ENCODE peak calls at places on chromosomes 2 and 18, in ten cellular contexts. One of them, this sample, is unnamed.

GRCh38 chr2:12923907-12924610 is 207.3 kb downstream of the TRIB2 start:
- DNase-seq in lung: no peak
- DNase-seq in left ventricle myocardium inferior: no peak
- DNase-seq in neural progenitor cell: no peak
- DNase-seq in GM23248: peak
- DNase-seq in lower lobe of right lung: no peak
- DNase-seq in H1: no peak
- DNase-seq in mammary epithelial cell: no peak
- DNase-seq in keratinocyte: no peak
- DNase-seq in transverse colon: no peak
- DNase-seq in this sample: no peak

GRCh38 chr2:68643874-68644485 is 601 bp downstream of the PROKR1 start:
- DNase-seq in mammary epithelial cell: no peak
- DNase-seq in lung: no peak
- DNase-seq in lower lobe of right lung: no peak
- DNase-seq in transverse colon: no peak
- DNase-seq in neural progenitor cell: no peak
- DNase-seq in GM23248: no peak
- DNase-seq in keratinocyte: no peak
- DNase-seq in H1: no peak
- DNase-seq in left ventricle myocardium inferior: no peak
- DNase-seq in this sample: no peak

GRCh38 chr2:32310577-32310976 is 32.9 kb downstream of the YIPF4 start:
- DNase-seq in keratinocyte: no peak
- DNase-seq in lung: no peak
- DNase-seq in H1: no peak
- DNase-seq in mammary epithelial cell: no peak
- DNase-seq in lower lobe of right lung: no peak
- DNase-seq in neural progenitor cell: no peak
- DNase-seq in GM23248: no peak
- DNase-seq in transverse colon: no peak
- DNase-seq in left ventricle myocardium inferior: no peak
- DNase-seq in this sample: no peak

GRCh38 chr2:153232474-153232873 is 246.1 kb downstream of the RPRM start:
- DNase-seq in lung: no peak
- DNase-seq in mammary epithelial cell: peak
- DNase-seq in neural progenitor cell: no peak
- DNase-seq in lower lobe of right lung: no peak
- DNase-seq in left ventricle myocardium inferior: no peak
- DNase-seq in keratinocyte: no peak
- DNase-seq in H1: no peak
- DNase-seq in GM23248: no peak
- DNase-seq in transverse colon: no peak
- DNase-seq in this sample: no peak

GRCh38 chr2:205510345-205510744 is 172.0 kb upstream of the NRP2 start:
- DNase-seq in H1: no peak
- DNase-seq in lung: no peak
- DNase-seq in left ventricle myocardium inferior: no peak
- DNase-seq in neural progenitor cell: peak
- DNase-seq in GM23248: no peak
- DNase-seq in lower lobe of right lung: no peak
- DNase-seq in keratinocyte: no peak
- DNase-seq in transverse colon: no peak
- DNase-seq in mammary epithelial cell: no peak
- DNase-seq in this sample: no peak

GRCh38 chr18:69844656-69845055 is 103.0 kb downstream of the CD226 start:
- DNase-seq in GM23248: no peak
- DNase-seq in H1: no peak
- DNase-seq in neural progenitor cell: no peak
- DNase-seq in left ventricle myocardium inferior: no peak
- DNase-seq in mammary epithelial cell: no peak
- DNase-seq in lung: no peak
- DNase-seq in transverse colon: no peak
- DNase-seq in lower lobe of right lung: no peak
- DNase-seq in keratinocyte: no peak
- DNase-seq in this sample: no peak

GRCh38 chr18:23087352-23087751 is 47.9 kb upstream of the CABLES1 start:
- DNase-seq in lower lobe of right lung: no peak
- DNase-seq in H1: no peak
- DNase-seq in keratinocyte: no peak
- DNase-seq in GM23248: no peak
- DNase-seq in lung: no peak
- DNase-seq in transverse colon: no peak
- DNase-seq in left ventricle myocardium inferior: no peak
- DNase-seq in neural progenitor cell: no peak
- DNase-seq in mammary epithelial cell: no peak
- DNase-seq in this sample: no peak

GRCh38 chr2:31696068-31696467 is 115.3 kb upstream of the SRD5A2 start:
- DNase-seq in keratinocyte: no peak
- DNase-seq in left ventricle myocardium inferior: no peak
- DNase-seq in GM23248: no peak
- DNase-seq in transverse colon: no peak
- DNase-seq in lung: no peak
- DNase-seq in neural progenitor cell: no peak
- DNase-seq in lower lobe of right lung: no peak
- DNase-seq in H1: no peak
- DNase-seq in mammary epithelial cell: peak
- DNase-seq in this sample: no peak

GRCh38 chr2:120133572-120134244 is 89.5 kb downstream of the TMEM185B start:
- DNase-seq in GM23248: peak
- DNase-seq in lower lobe of right lung: no peak
- DNase-seq in mammary epithelial cell: no peak
- DNase-seq in H1: no peak
- DNase-seq in lung: no peak
- DNase-seq in transverse colon: no peak
- DNase-seq in left ventricle myocardium inferior: no peak
- DNase-seq in keratinocyte: no peak
- DNase-seq in neural progenitor cell: no peak
- DNase-seq in this sample: peak

GRCh38 chr18:38606841-38607240 is 1041.2 kb upstream of the CELF4 start:
- DNase-seq in keratinocyte: no peak
- DNase-seq in transverse colon: no peak
- DNase-seq in GM23248: no peak
- DNase-seq in H1: no peak
- DNase-seq in lung: no peak
- DNase-seq in mammary epithelial cell: no peak
- DNase-seq in left ventricle myocardium inferior: no peak
- DNase-seq in neural progenitor cell: no peak
- DNase-seq in lower lobe of right lung: no peak
- DNase-seq in this sample: no peak

GRCh38 chr2:173631123-173631450 is 276.4 kb downstream of the CDCA7 start:
- DNase-seq in H1: no peak
- DNase-seq in mammary epithelial cell: no peak
- DNase-seq in left ventricle myocardium inferior: peak
- DNase-seq in lower lobe of right lung: no peak
- DNase-seq in transverse colon: no peak
- DNase-seq in GM23248: peak
- DNase-seq in neural progenitor cell: no peak
- DNase-seq in keratinocyte: no peak
- DNase-seq in lung: no peak
- DNase-seq in this sample: no peak

GRCh38 chr18:69250305-69251151 is 150.2 kb upstream of the DOK6 start:
- DNase-seq in GM23248: peak
- DNase-seq in keratinocyte: no peak
- DNase-seq in mammary epithelial cell: no peak
- DNase-seq in transverse colon: no peak
- DNase-seq in lower lobe of right lung: no peak
- DNase-seq in neural progenitor cell: no peak
- DNase-seq in lung: no peak
- DNase-seq in left ventricle myocardium inferior: no peak
- DNase-seq in H1: no peak
- DNase-seq in this sample: no peak

GRCh38 chr2:230942920-230943896 is 18.2 kb upstream of the GPR55 start:
- DNase-seq in keratinocyte: no peak
- DNase-seq in GM23248: peak
- DNase-seq in left ventricle myocardium inferior: no peak
- DNase-seq in H1: no peak
- DNase-seq in lower lobe of right lung: no peak
- DNase-seq in mammary epithelial cell: no peak
- DNase-seq in transverse colon: peak
- DNase-seq in lung: no peak
- DNase-seq in neural progenitor cell: no peak
- DNase-seq in this sample: no peak

GRCh38 chr2:219163156-219163555 is 2.5 kb upstream of the NHEJ1 start:
- DNase-seq in lower lobe of right lung: no peak
- DNase-seq in keratinocyte: no peak
- DNase-seq in mammary epithelial cell: no peak
- DNase-seq in neural progenitor cell: no peak
- DNase-seq in H1: no peak
- DNase-seq in lung: no peak
- DNase-seq in GM23248: no peak
- DNase-seq in left ventricle myocardium inferior: no peak
- DNase-seq in transverse colon: no peak
- DNase-seq in this sample: no peak

GRCh38 chr2:113966832-113967231 is 76.9 kb downstream of the ACTR3 start:
- DNase-seq in left ventricle myocardium inferior: no peak
- DNase-seq in transverse colon: no peak
- DNase-seq in GM23248: peak
- DNase-seq in lung: no peak
- DNase-seq in lower lobe of right lung: no peak
- DNase-seq in H1: no peak
- DNase-seq in mammary epithelial cell: no peak
- DNase-seq in keratinocyte: no peak
- DNase-seq in neural progenitor cell: no peak
- DNase-seq in this sample: peak

DNA sequence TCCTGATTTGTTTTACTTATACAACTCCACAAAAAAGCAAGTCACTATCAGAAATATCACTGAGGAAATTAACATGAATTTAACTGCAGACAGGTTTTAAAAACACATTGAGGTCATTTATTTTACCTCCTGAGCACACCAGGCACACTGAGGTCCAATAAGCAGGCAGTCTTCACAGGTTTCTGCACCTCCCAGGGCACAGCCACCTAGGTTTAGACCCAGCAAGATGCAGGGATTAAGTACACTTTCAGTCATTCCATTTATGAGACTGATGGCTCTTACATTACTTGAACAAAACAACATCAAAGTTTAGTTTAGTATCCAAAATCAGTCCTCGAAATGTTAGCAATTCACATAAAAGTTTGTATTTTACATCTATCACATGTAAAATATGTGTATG is 1.0 kb downstream of the ITGB6 start:
- DNase-seq in lung: no peak
- DNase-seq in lower lobe of right lung: no peak
- DNase-seq in neural progenitor cell: no peak
- DNase-seq in mammary epithelial cell: no peak
- DNase-seq in transverse colon: no peak
- DNase-seq in H1: no peak
- DNase-seq in GM23248: no peak
- DNase-seq in keratinocyte: no peak
- DNase-seq in left ventricle myocardium inferior: no peak
- DNase-seq in this sample: no peak
- H3K27ac ChIP-seq in lung: no peak
- H3K27ac ChIP-seq in lower lobe of right lung: peak
- H3K27ac ChIP-seq in neural progenitor cell: no peak
- H3K27ac ChIP-seq in mammary epithelial cell: peak
- H3K27ac ChIP-seq in transverse colon: no peak
- H3K27ac ChIP-seq in H1: no peak
- H3K27ac ChIP-seq in GM23248: no peak
- H3K27ac ChIP-seq in keratinocyte: peak
- H3K27ac ChIP-seq in left ventricle myocardium inferior: no peak
- H3K27ac ChIP-seq in this sample: no peak

GRCh38 chr18:74196220-74197119 is 48.1 kb downstream of the TIMM21 start:
- DNase-seq in H1: no peak
- DNase-seq in lung: peak
- DNase-seq in neural progenitor cell: peak
- DNase-seq in lower lobe of right lung: no peak
- DNase-seq in keratinocyte: no peak
- DNase-seq in mammary epithelial cell: peak
- DNase-seq in GM23248: peak
- DNase-seq in transverse colon: peak
- DNase-seq in left ventricle myocardium inferior: no peak
- DNase-seq in this sample: peak
- H3K27ac ChIP-seq in H1: no peak
- H3K27ac ChIP-seq in lung: no peak
- H3K27ac ChIP-seq in neural progenitor cell: no peak
- H3K27ac ChIP-seq in lower lobe of right lung: peak
- H3K27ac ChIP-seq in keratinocyte: no peak
- H3K27ac ChIP-seq in mammary epithelial cell: no peak
- H3K27ac ChIP-seq in GM23248: no peak
- H3K27ac ChIP-seq in transverse colon: no peak
- H3K27ac ChIP-seq in left ventricle myocardium inferior: no peak
- H3K27ac ChIP-seq in this sample: no peak

DNA sequence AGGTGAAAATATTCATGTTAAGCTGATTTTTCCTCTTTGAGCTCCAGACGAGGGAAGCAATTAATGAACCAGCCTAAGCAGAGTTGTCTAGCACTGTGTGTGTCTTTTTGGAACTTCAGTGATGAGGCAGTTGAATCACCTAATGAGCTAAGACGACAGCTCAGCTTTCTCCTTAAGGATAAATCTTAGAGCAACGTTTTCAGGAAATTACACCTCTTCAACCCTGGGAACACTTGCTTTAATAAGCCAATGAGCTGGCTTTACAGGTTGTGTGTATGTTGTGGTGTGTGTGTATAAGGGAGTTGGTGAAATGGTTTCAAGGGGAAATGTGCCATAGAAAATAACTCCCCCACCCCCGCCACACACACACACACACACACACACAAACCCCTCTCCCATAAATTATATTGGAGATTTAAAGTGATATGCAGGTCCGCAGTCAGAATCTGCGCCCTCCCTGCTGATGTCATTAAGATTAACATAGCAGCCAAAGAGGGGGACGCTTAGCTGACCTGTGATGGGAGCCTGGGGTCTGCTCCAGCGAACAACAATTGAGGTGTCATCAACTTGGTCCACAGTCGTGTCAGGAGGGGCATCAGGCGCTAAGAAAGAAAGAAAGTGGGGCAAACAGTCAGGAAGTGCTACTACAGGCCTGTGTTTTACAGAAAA is 28.1 kb downstream of the FN1 start:
- DNase-seq in lung: no peak
- DNase-seq in mammary epithelial cell: no peak
- DNase-seq in keratinocyte: no peak
- DNase-seq in lower lobe of right lung: no peak
- DNase-seq in GM23248: peak
- DNase-seq in left ventricle myocardium inferior: no peak
- DNase-seq in transverse colon: no peak
- DNase-seq in H1: no peak
- DNase-seq in neural progenitor cell: no peak
- DNase-seq in this sample: no peak
- H3K27ac ChIP-seq in lung: no peak
- H3K27ac ChIP-seq in mammary epithelial cell: no peak
- H3K27ac ChIP-seq in keratinocyte: no peak
- H3K27ac ChIP-seq in lower lobe of right lung: no peak
- H3K27ac ChIP-seq in GM23248: peak
- H3K27ac ChIP-seq in left ventricle myocardium inferior: no peak
- H3K27ac ChIP-seq in transverse colon: no peak
- H3K27ac ChIP-seq in H1: no peak
- H3K27ac ChIP-seq in neural progenitor cell: no peak
- H3K27ac ChIP-seq in this sample: no peak

DNA sequence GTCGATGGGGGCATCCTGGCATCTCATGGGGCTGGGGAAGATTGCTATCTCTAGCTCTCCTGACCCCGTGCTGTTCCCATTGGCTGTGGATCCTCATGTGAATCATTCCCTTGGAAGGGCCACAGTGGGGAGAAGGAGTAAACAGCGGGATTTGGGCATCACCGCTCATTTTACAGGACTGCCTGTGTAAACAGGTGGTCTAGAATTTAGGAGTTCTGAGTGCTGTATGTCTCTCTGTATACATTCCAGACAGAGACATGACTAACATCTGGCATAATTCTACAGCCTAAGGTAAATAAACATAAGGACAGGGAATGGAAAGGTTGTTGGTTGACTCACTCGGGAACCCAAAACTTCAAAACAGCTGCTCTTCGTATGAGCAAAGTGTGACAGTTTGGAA is 92.7 kb downstream of the COPS8 start:
- DNase-seq in GM23248: peak
- DNase-seq in mammary epithelial cell: peak
- DNase-seq in H1: no peak
- DNase-seq in lung: no peak
- DNase-seq in transverse colon: no peak
- DNase-seq in keratinocyte: no peak
- DNase-seq in neural progenitor cell: no peak
- DNase-seq in lower lobe of right lung: no peak
- DNase-seq in left ventricle myocardium inferior: no peak
- DNase-seq in this sample: no peak
- H3K27ac ChIP-seq in GM23248: peak
- H3K27ac ChIP-seq in mammary epithelial cell: no peak
- H3K27ac ChIP-seq in H1: no peak
- H3K27ac ChIP-seq in lung: no peak
- H3K27ac ChIP-seq in transverse colon: no peak
- H3K27ac ChIP-seq in keratinocyte: no peak
- H3K27ac ChIP-seq in neural progenitor cell: no peak
- H3K27ac ChIP-seq in lower lobe of right lung: no peak
- H3K27ac ChIP-seq in left ventricle myocardium inferior: no peak
- H3K27ac ChIP-seq in this sample: no peak

This sample was measured in adrenal gland.